ENCODE peak calls at places on chromosome 13, in seven cellular contexts. One of them, this sample, is unnamed.

GRCh38 chr13:31686660-31687430 is 52.5 kb upstream of the RXFP2 start:
- DNase-seq in activated CD4-positive, alpha-beta T cell treated with anti-CD3 and anti-CD28 coated beads for 24 hours: no peak
- DNase-seq in Peyer's patch: no peak
- DNase-seq in A172: no peak
- DNase-seq in activated T-helper 1 cell treated with anti-CD3 and anti-CD28 coated beads, Interleukin-12 subunit alpha, Interleukin-12 subunit beta, Interleukin-2, Interleukin-4 antibody, amounts not matched to agents 30 ng/mL and 10 ng/mL and 1 ng/mL, durations not matched to agents 14 hours and 24 hours and 36 hours: no peak
- DNase-seq in naive thymus-derived CD4-positive, alpha-beta T cell: no peak
- DNase-seq in IMR-90: no peak
- DNase-seq in this sample: no peak

GRCh38 chr13:110438211-110438610 is 123.3 kb downstream of the RAB20 start:
- DNase-seq in A172: no peak
- DNase-seq in IMR-90: no peak
- DNase-seq in activated T-helper 1 cell treated with anti-CD3 and anti-CD28 coated beads, Interleukin-12 subunit alpha, Interleukin-12 subunit beta, Interleukin-2, Interleukin-4 antibody, amounts not matched to agents 30 ng/mL and 10 ng/mL and 1 ng/mL, durations not matched to agents 14 hours and 24 hours and 36 hours: no peak
- DNase-seq in naive thymus-derived CD4-positive, alpha-beta T cell: no peak
- DNase-seq in activated CD4-positive, alpha-beta T cell treated with anti-CD3 and anti-CD28 coated beads for 24 hours: no peak
- DNase-seq in Peyer's patch: no peak
- DNase-seq in this sample: no peak

GRCh38 chr13:38309397-38309796 is 40.3 kb upstream of the UFM1 start:
- DNase-seq in A172: no peak
- DNase-seq in naive thymus-derived CD4-positive, alpha-beta T cell: no peak
- DNase-seq in IMR-90: no peak
- DNase-seq in Peyer's patch: no peak
- DNase-seq in activated CD4-positive, alpha-beta T cell treated with anti-CD3 and anti-CD28 coated beads for 24 hours: no peak
- DNase-seq in activated T-helper 1 cell treated with anti-CD3 and anti-CD28 coated beads, Interleukin-12 subunit alpha, Interleukin-12 subunit beta, Interleukin-2, Interleukin-4 antibody, amounts not matched to agents 30 ng/mL and 10 ng/mL and 1 ng/mL, durations not matched to agents 14 hours and 24 hours and 36 hours: no peak
- DNase-seq in this sample: no peak

GRCh38 chr13:60661514-60661913 is 264.5 kb downstream of the TDRD3 start:
- DNase-seq in Peyer's patch: no peak
- DNase-seq in activated CD4-positive, alpha-beta T cell treated with anti-CD3 and anti-CD28 coated beads for 24 hours: no peak
- DNase-seq in naive thymus-derived CD4-positive, alpha-beta T cell: no peak
- DNase-seq in A172: no peak
- DNase-seq in activated T-helper 1 cell treated with anti-CD3 and anti-CD28 coated beads, Interleukin-12 subunit alpha, Interleukin-12 subunit beta, Interleukin-2, Interleukin-4 antibody, amounts not matched to agents 30 ng/mL and 10 ng/mL and 1 ng/mL, durations not matched to agents 14 hours and 24 hours and 36 hours: no peak
- DNase-seq in IMR-90: no peak
- DNase-seq in this sample: no peak

GRCh38 chr13:82993417-82993816 is 888.9 kb downstream of the SLITRK1 start:
- DNase-seq in IMR-90: no peak
- DNase-seq in activated CD4-positive, alpha-beta T cell treated with anti-CD3 and anti-CD28 coated beads for 24 hours: no peak
- DNase-seq in naive thymus-derived CD4-positive, alpha-beta T cell: no peak
- DNase-seq in A172: no peak
- DNase-seq in activated T-helper 1 cell treated with anti-CD3 and anti-CD28 coated beads, Interleukin-12 subunit alpha, Interleukin-12 subunit beta, Interleukin-2, Interleukin-4 antibody, amounts not matched to agents 30 ng/mL and 10 ng/mL and 1 ng/mL, durations not matched to agents 14 hours and 24 hours and 36 hours: no peak
- DNase-seq in Peyer's patch: no peak
- DNase-seq in this sample: no peak

GRCh38 chr13:82833928-82834327 is 1048.3 kb downstream of the SLITRK1 start:
- DNase-seq in naive thymus-derived CD4-positive, alpha-beta T cell: no peak
- DNase-seq in Peyer's patch: no peak
- DNase-seq in activated CD4-positive, alpha-beta T cell treated with anti-CD3 and anti-CD28 coated beads for 24 hours: no peak
- DNase-seq in IMR-90: peak; percentile 34
- DNase-seq in activated T-helper 1 cell treated with anti-CD3 and anti-CD28 coated beads, Interleukin-12 subunit alpha, Interleukin-12 subunit beta, Interleukin-2, Interleukin-4 antibody, amounts not matched to agents 30 ng/mL and 10 ng/mL and 1 ng/mL, durations not matched to agents 14 hours and 24 hours and 36 hours: no peak
- DNase-seq in A172: no peak
- DNase-seq in this sample: no peak

GRCh38 chr13:112688560-112689497 is 1.0 kb upstream of the ATP11A start:
- DNase-seq in A172: no peak
- DNase-seq in Peyer's patch: no peak
- DNase-seq in naive thymus-derived CD4-positive, alpha-beta T cell: no peak
- DNase-seq in IMR-90: no peak
- DNase-seq in activated T-helper 1 cell treated with anti-CD3 and anti-CD28 coated beads, Interleukin-12 subunit alpha, Interleukin-12 subunit beta, Interleukin-2, Interleukin-4 antibody, amounts not matched to agents 30 ng/mL and 10 ng/mL and 1 ng/mL, durations not matched to agents 14 hours and 24 hours and 36 hours: peak; percentile 47
- DNase-seq in activated CD4-positive, alpha-beta T cell treated with anti-CD3 and anti-CD28 coated beads for 24 hours: peak; percentile 53
- DNase-seq in this sample: peak; percentile 19

GRCh38 chr13:31053098-31053497 is 108.6 kb downstream of the HSPH1 start:
- DNase-seq in IMR-90: peak; percentile 37
- DNase-seq in Peyer's patch: no peak
- DNase-seq in A172: peak; percentile 77
- DNase-seq in naive thymus-derived CD4-positive, alpha-beta T cell: no peak
- DNase-seq in activated CD4-positive, alpha-beta T cell treated with anti-CD3 and anti-CD28 coated beads for 24 hours: no peak
- DNase-seq in activated T-helper 1 cell treated with anti-CD3 and anti-CD28 coated beads, Interleukin-12 subunit alpha, Interleukin-12 subunit beta, Interleukin-2, Interleukin-4 antibody, amounts not matched to agents 30 ng/mL and 10 ng/mL and 1 ng/mL, durations not matched to agents 14 hours and 24 hours and 36 hours: no peak
- DNase-seq in this sample: no peak

GRCh38 chr13:86020350-86021002 is 221.3 kb upstream of the SLITRK6 start:
- DNase-seq in A172: peak; percentile 15
- DNase-seq in naive thymus-derived CD4-positive, alpha-beta T cell: no peak
- DNase-seq in activated CD4-positive, alpha-beta T cell treated with anti-CD3 and anti-CD28 coated beads for 24 hours: no peak
- DNase-seq in IMR-90: peak; percentile 41
- DNase-seq in Peyer's patch: no peak
- DNase-seq in activated T-helper 1 cell treated with anti-CD3 and anti-CD28 coated beads, Interleukin-12 subunit alpha, Interleukin-12 subunit beta, Interleukin-2, Interleukin-4 antibody, amounts not matched to agents 30 ng/mL and 10 ng/mL and 1 ng/mL, durations not matched to agents 14 hours and 24 hours and 36 hours: no peak
- DNase-seq in this sample: no peak

GRCh38 chr13:42574011-42574410 is at the start of gene TNFSF11:
- DNase-seq in activated CD4-positive, alpha-beta T cell treated with anti-CD3 and anti-CD28 coated beads for 24 hours: no peak
- DNase-seq in Peyer's patch: no peak
- DNase-seq in A172: no peak
- DNase-seq in naive thymus-derived CD4-positive, alpha-beta T cell: no peak
- DNase-seq in IMR-90: no peak
- DNase-seq in activated T-helper 1 cell treated with anti-CD3 and anti-CD28 coated beads, Interleukin-12 subunit alpha, Interleukin-12 subunit beta, Interleukin-2, Interleukin-4 antibody, amounts not matched to agents 30 ng/mL and 10 ng/mL and 1 ng/mL, durations not matched to agents 14 hours and 24 hours and 36 hours: no peak
- DNase-seq in this sample: no peak

GRCh38 chr13:20769091-20769490 is 4.7 kb downstream of the EEF1AKMT1 start:
- DNase-seq in A172: no peak
- DNase-seq in naive thymus-derived CD4-positive, alpha-beta T cell: no peak
- DNase-seq in Peyer's patch: no peak
- DNase-seq in IMR-90: no peak
- DNase-seq in activated CD4-positive, alpha-beta T cell treated with anti-CD3 and anti-CD28 coated beads for 24 hours: no peak
- DNase-seq in activated T-helper 1 cell treated with anti-CD3 and anti-CD28 coated beads, Interleukin-12 subunit alpha, Interleukin-12 subunit beta, Interleukin-2, Interleukin-4 antibody, amounts not matched to agents 30 ng/mL and 10 ng/mL and 1 ng/mL, durations not matched to agents 14 hours and 24 hours and 36 hours: no peak
- DNase-seq in this sample: no peak

GRCh38 chr13:35781044-35781443 is 304.6 kb upstream of the MAB21L1 start:
- DNase-seq in IMR-90: peak; percentile 27
- DNase-seq in activated T-helper 1 cell treated with anti-CD3 and anti-CD28 coated beads, Interleukin-12 subunit alpha, Interleukin-12 subunit beta, Interleukin-2, Interleukin-4 antibody, amounts not matched to agents 30 ng/mL and 10 ng/mL and 1 ng/mL, durations not matched to agents 14 hours and 24 hours and 36 hours: no peak
- DNase-seq in naive thymus-derived CD4-positive, alpha-beta T cell: no peak
- DNase-seq in A172: no peak
- DNase-seq in activated CD4-positive, alpha-beta T cell treated with anti-CD3 and anti-CD28 coated beads for 24 hours: no peak
- DNase-seq in Peyer's patch: no peak
- DNase-seq in this sample: no peak

This sample was measured in C1 segment of cervical spinal cord.